ENCODE peak calls at places on chromosomes 2 and 18, in six cellular contexts. B is OCI-M1; N is NCI-H2081; Z is frontal cortex; D is HCT116; X is activated gamma-delta T cell treated with anti-CD3 and anti-CD28 coated beads, Interleukin-2, amount 50 U/mL, for 16 hours. C is an unnamed sample.

GRCh38 chr18:12028674-12029073 is 47.4 kb downstream of the IMPA2 start:
- DNase-seq in Z (no peak), D (no peak), N (peak), B (no peak), X (no peak), C (no peak)

GRCh38 chr2:190879474-190880373 is 897 bp upstream of the GLS start:
- DNase-seq in D (no peak), B (no peak), X (peak), N (no peak), Z (no peak), C (peak)

GRCh38 chr18:22473366-22473765 is 55.7 kb upstream of the CTAGE1 start:
- DNase-seq in X (no peak), B (no peak), N (no peak), Z (no peak), D (no peak), C (no peak)

GRCh38 chr2:26008851-26009566 is 24.9 kb upstream of the RAB10 start:
- DNase-seq in D (peak), X (no peak), Z (no peak), B (peak), N (no peak), C (peak)

GRCh38 chr18:12571617-12572016 is 86.3 kb downstream of the SPIRE1 start:
- DNase-seq in N (no peak), X (no peak), D (no peak), B (no peak), Z (no peak), C (no peak)

GRCh38 chr2:66301073-66301766 is 133.7 kb upstream of the MEIS1 start:
- DNase-seq in B (no peak), X (no peak), N (no peak), D (no peak), Z (no peak), C (no peak)

GRCh38 chr18:69230204-69230603 is 170.5 kb upstream of the DOK6 start:
- DNase-seq in D (no peak), N (no peak), X (no peak), Z (no peak), B (no peak), C (no peak)

GRCh38 chr2:216108310-216108966 is 710 bp upstream of the XRCC5 start:
- DNase-seq in B (peak), N (no peak), X (no peak), Z (no peak), D (no peak), C (peak)

GRCh38 chr2:180739070-180739469 is 241.3 kb upstream of the UBE2E3 start:
- DNase-seq in B (no peak), Z (no peak), D (no peak), X (no peak), N (no peak), C (peak)

GRCh38 chr18:74427442-74428112 is 29.5 kb downstream of the DIPK1C start:
- DNase-seq in N (no peak), D (no peak), B (no peak), Z (no peak), X (no peak), C (no peak)

GRCh38 chr2:181463573-181463972 is 6.4 kb downstream of the ITGA4 start:
- DNase-seq in D (no peak), N (no peak), X (no peak), Z (no peak), B (no peak), C (no peak)

GRCh38 chr2:179460530-179460929 is 195.9 kb upstream of the SESTD1 start:
- DNase-seq in B (peak), N (no peak), Z (no peak), X (no peak), D (peak), C (peak)

GRCh38 chr18:34801769-34802168 is 91.7 kb downstream of the DTNA start:
- DNase-seq in B (no peak), D (no peak), Z (no peak), X (no peak), N (no peak), C (no peak)

GRCh38 chr18:40868110-40868858 is 1086.8 kb upstream of the PIK3C3 start:
- DNase-seq in D (no peak), B (peak), Z (no peak), N (no peak), X (no peak), C (peak)

GRCh38 chr2:8544168-8544785 is 137.6 kb upstream of the ID2 start:
- DNase-seq in D (no peak), X (no peak), N (no peak), Z (no peak), B (no peak), C (no peak)

GRCh38 chr18:75475228-75475627 is 47.7 kb upstream of the SMIM21 start:
- DNase-seq in N (no peak), D (no peak), X (no peak), Z (no peak), B (no peak), C (no peak)

GRCh38 chr2:207513577-207514257 is 16.0 kb upstream of the CREB1 start:
- DNase-seq in X (no peak), D (no peak), Z (no peak), B (peak), N (no peak), C (peak)

GRCh38 chr18:11868230-11868629 is 17.0 kb downstream of the CHMP1B start:
- DNase-seq in N (no peak), D (no peak), B (no peak), Z (no peak), X (no peak), C (no peak)

GRCh38 chr2:71100195-71100964 is 29.6 kb downstream of the MCEE start:
- DNase-seq in D (peak), B (peak), X (peak), Z (peak), N (peak), C (peak)

GRCh38 chr2:233247744-233248143 is 3.7 kb upstream of the ATG16L1 start:
- DNase-seq in B (no peak), Z (no peak), N (no peak), X (peak), D (peak), C (peak)

GRCh38 chr2:96065381-96065930 is 30.7 kb upstream of the GPAT2 start:
- DNase-seq in Z (no peak), D (no peak), B (no peak), X (no peak), N (no peak), C (no peak)